ENCODE peak calls at places on chromosomes 3 and 15, in four cellular contexts. W, X, U and J are unnamed samples. For H3K27me3, the result is how much of the 10 kb centered on the place peaks cover.

GRCh38 chr15:57881361-57881760 is 174.8 kb downstream of the POLR2M start:
- DNase-seq in W (no peak), U (no peak), X (no peak), J (no peak)

GRCh38 chr3:192885374-192885773 is 32.3 kb downstream of the MB21D2 start:
- DNase-seq in X (no peak), U (no peak), W (no peak), J (no peak)

GRCh38 chr15:49506341-49506740 is 83.3 kb downstream of the FGF7 start:
- DNase-seq in X (no peak), U (no peak), W (no peak), J (no peak)

GRCh38 chr3:74124716-74125115 is 489.7 kb downstream of the CNTN3 start:
- DNase-seq in X (no peak), W (no peak), U (no peak), J (no peak)

GRCh38 chr3:178483704-178484103 is 52.5 kb upstream of the KCNMB2 start:
- DNase-seq in U (no peak), W (no peak), X (no peak), J (no peak)

GRCh38 chr15:73926191-73927002 is at the start of gene LOXL1:
- DNase-seq in X (peak), U (peak), W (no peak), J (peak)

GRCh38 chr3:190008432-190008831 is 112.3 kb downstream of the P3H2 start:
- DNase-seq in U (no peak), X (no peak), W (no peak), J (no peak)

GRCh38 chr3:172341482-172342059 is 106.7 kb downstream of the GHSR start:
- DNase-seq in W (no peak), U (no peak), X (no peak), J (no peak)

GRCh38 chr3:115784739-115785571 is 161.6 kb downstream of the GAP43 start:
- DNase-seq in X (no peak), W (no peak), U (no peak), J (no peak)

GRCh38 chr3:168273917-168274316 is 178.2 kb upstream of the GOLIM4 start:
- DNase-seq in W (no peak), U (no peak), X (no peak), J (no peak)

GRCh38 chr3:114179575-114179974 is 723 bp upstream of the DRD3 start:
- DNase-seq in X (no peak), W (no peak), U (no peak), J (no peak)

GRCh38 chr3:58628823-58629562 is 37.6 kb downstream of the FAM3D start:
- DNase-seq in U (no peak), W (no peak), X (peak), J (no peak)

GRCh38 chr3:58237940-58238681 is 519 bp downstream of the ABHD6 start:
- DNase-seq in W (no peak), U (peak), X (peak), J (peak)

GRCh38 chr3:113545594-113545993 is 13.2 kb downstream of the SIDT1 start:
- DNase-seq in W (no peak), X (no peak), U (no peak), J (no peak)

GRCh38 chr3:48157950-48158376 is 30.3 kb downstream of the CDC25A start:
- DNase-seq in W (no peak), U (peak), X (peak), J (peak)

GRCh38 chr3:45087155-45087554 is 59.0 kb downstream of the CDCP1 start:
- DNase-seq in U (peak), W (no peak), X (no peak), J (no peak)

GRCh38 chr3:61560452-61561373 is 658 bp upstream of the PTPRG start:
- DNase-seq in W (peak), U (peak), X (peak), J (peak)

GRCh38 chr3:143001034-143001368 is 369 bp upstream of the U2SURP start:
- DNase-seq in U (no peak), X (no peak), W (peak), J (no peak)

GRCh38 chr3:45773044-45773443 is 23.3 kb downstream of the SLC6A20 start:
- DNase-seq in X (no peak), W (no peak), U (no peak), J (peak)

GRCh38 chr15:74742422-74742821 is 6.2 kb upstream of the CYP1A2 start:
- DNase-seq in U (no peak), X (no peak), W (no peak), J (no peak)

GRCh38 chr3:123700791-123701712 is 116.2 kb upstream of the HACD2 start:
- DNase-seq in W (no peak), U (peak), X (peak), J (no peak)

GRCh38 chr15:99361541-99362185 is 110.4 kb downstream of the LRRC28 start:
- DNase-seq in U (no peak), W (no peak), X (no peak), J (no peak)

GRCh38 chr15:67359431-67360082 is 105.0 kb downstream of the IQCH start:
- DNase-seq in X (no peak), W (no peak), U (no peak), J (no peak)

GRCh38 chr3:149415484-149415883 is 38.0 kb upstream of the TM4SF1 start:
- DNase-seq in U (no peak), W (no peak), X (no peak), J (no peak)
- H3K27ac ChIP-seq in U (no peak), W (no peak), X (peak), J (no peak)

GRCh38 chr15:101148881-101149664 is 102.8 kb downstream of the CHSY1 start:
- DNase-seq in U (peak), X (no peak), W (no peak), J (no peak)
- TF ChIP-seq EP300 in U (no peak), X (no peak), W (no peak), J (no peak)

DNA sequence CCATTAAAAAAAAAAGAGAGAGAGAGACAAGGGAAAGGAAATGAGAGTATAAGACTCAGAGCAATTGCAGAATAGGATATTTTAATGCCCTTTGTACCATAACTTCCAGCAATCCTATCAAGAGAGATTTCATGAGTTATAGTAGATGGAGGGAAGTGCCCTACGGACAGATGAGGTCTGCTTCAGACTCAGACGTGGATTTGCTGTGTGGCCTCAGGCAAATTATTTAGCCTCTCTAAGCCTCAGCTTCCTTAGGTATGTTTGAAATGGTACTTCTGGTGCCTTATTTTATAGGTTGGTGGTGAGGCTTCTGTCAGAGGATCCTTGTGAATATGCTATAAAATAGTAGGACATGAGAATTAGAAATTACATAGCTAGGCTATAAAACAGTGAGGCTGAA is 448.2 kb downstream of the EDEM1 start:
- DNase-seq in W (no peak), X (no peak), U (no peak), J (no peak)
- H3K27me3 ChIP-seq in W (under half), X (under half), U (under half), J (under half)

GRCh38 chr3:64896173-64896925 is 208.5 kb upstream of the ADAMTS9 start:
- DNase-seq in X (no peak), U (no peak), W (no peak), J (no peak)
- H3K27ac ChIP-seq in X (peak), U (no peak), W (peak), J (no peak)

GRCh38 chr3:181860243-181860642 is 148.5 kb downstream of the SOX2 start:
- DNase-seq in U (no peak), W (no peak), X (no peak), J (no peak)

GRCh38 chr3:181862502-181862901 is 150.8 kb downstream of the SOX2 start:
- DNase-seq in U (no peak), W (no peak), X (no peak), J (no peak)

GRCh38 chr3:181855825-181856224 is 144.1 kb downstream of the SOX2 start:
- DNase-seq in W (no peak), U (no peak), X (no peak), J (no peak)

GRCh38 chr3:181859518-181859917 is 147.8 kb downstream of the SOX2 start:
- DNase-seq in X (no peak), U (no peak), W (no peak), J (no peak)
- TF ChIP-seq EP300 in X (no peak), U (no peak), W (no peak), J (no peak)